ENCODE peak calls at places on chromosomes 7 and 10, in seven cellular contexts. U is thyroid gland, F is IMR-90, P is HCT116, N is tibial nerve, W is spleen, X is heart left ventricle. S is an unnamed sample. For H3K27me3, the result is how much of the 10 kb centered on the place peaks cover.

GRCh38 chr7:23349484-23350157 is 50.5 kb downstream of the MALSU1 start:
- DNase-seq in N (no peak), X (no peak), F (peak), P (peak), W (no peak), U (no peak), S (no peak)

GRCh38 chr7:148883233-148884048 is 650 bp downstream of the EZH2 start:
- DNase-seq in X (peak), N (no peak), P (no peak), U (peak), F (no peak), W (peak), S (peak)

GRCh38 chr10:29533696-29534285 is 101.0 kb downstream of the SVIL start:
- DNase-seq in X (no peak), F (no peak), W (no peak), N (no peak), U (no peak), P (no peak), S (no peak)

GRCh38 chr10:76106611-76107010 is 675.2 kb downstream of the LRMDA start:
- DNase-seq in W (no peak), U (no peak), F (no peak), X (no peak), N (no peak), P (no peak), S (no peak)

GRCh38 chr7:69598081-69598486 is at the start of gene AUTS2:
- DNase-seq in U (peak), N (peak), W (peak), X (peak), F (peak), P (no peak), S (peak)

GRCh38 chr10:89153971-89154370 is 53.1 kb downstream of the CH25H start:
- DNase-seq in F (no peak), W (no peak), X (no peak), P (no peak), N (no peak), U (no peak), S (no peak)

GRCh38 chr10:16987129-16987670 is 142.4 kb downstream of the CUBN start:
- DNase-seq in F (peak), N (no peak), W (no peak), X (no peak), P (no peak), U (peak), S (no peak)

GRCh38 chr7:12436896-12437535 is 33.4 kb upstream of the VWDE start:
- DNase-seq in U (peak), P (no peak), F (peak), N (no peak), W (no peak), X (no peak), S (no peak)

GRCh38 chr7:12715372-12716133 is 28.1 kb downstream of the ARL4A start:
- DNase-seq in F (peak), U (peak), N (no peak), X (peak), W (peak), P (peak), S (peak)

GRCh38 chr7:52260046-52260665 is 775.3 kb upstream of the POM121L12 start:
- DNase-seq in N (no peak), F (no peak), W (no peak), X (no peak), U (peak), P (no peak), S (no peak)

GRCh38 chr10:36675458-36675880 is 449.9 kb upstream of the ANKRD30A start:
- DNase-seq in F (peak), U (no peak), P (no peak), N (no peak), W (no peak), X (no peak), S (no peak)

GRCh38 chr10:72086466-72087391 is 1.6 kb downstream of the SPOCK2 start:
- DNase-seq in W (peak), N (no peak), F (peak), P (no peak), X (no peak), U (peak), S (no peak)

GRCh38 chr7:1654738-1655490 is 15.2 kb upstream of the ELFN1 start:
- DNase-seq in P (no peak), U (no peak), F (no peak), N (no peak), X (peak), W (no peak), S (no peak)
- H3K27me3 ChIP-seq in P (under half), U (under half), F (under half), N (under half), X (under half), W (under half), S (under half)

DNA sequence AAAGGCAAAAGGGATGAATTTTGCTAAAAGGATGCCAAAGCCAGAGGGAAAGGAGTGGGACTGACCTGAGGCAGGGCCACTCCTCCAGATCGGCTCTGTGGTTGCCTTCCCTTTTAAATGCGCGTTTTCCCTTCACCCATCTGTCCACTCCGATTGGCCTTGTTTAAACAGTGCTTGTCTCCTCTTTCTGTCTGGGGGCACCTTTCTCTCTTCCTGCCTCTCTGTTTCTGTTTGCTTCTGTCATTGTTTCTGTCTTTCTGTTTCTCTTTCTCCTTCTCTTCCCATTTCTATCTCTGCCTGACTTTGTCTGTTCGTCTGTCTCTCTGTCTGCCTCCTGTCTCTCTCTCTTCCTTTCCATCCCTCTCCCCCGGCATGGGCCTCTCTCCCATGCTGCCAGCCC is 29.6 kb upstream of the HSPB1 start:
- DNase-seq in U (no peak), N (no peak), W (no peak), F (no peak), X (no peak), P (no peak), S (no peak)
- TF ChIP-seq POLR2A in U (no peak), N (no peak), W (no peak), F (no peak), X (no peak), P (no peak), S (no peak)

GRCh38 chr10:103609231-103610082 is 116.0 kb downstream of the NEURL1 start:
- DNase-seq in W (no peak), P (no peak), N (no peak), F (no peak), X (no peak), U (peak), S (no peak)
- H3K27ac ChIP-seq in W (no peak), P (no peak), N (peak), F (no peak), X (no peak), U (no peak), S (no peak)

GRCh38 chr10:131140606-131141005 is 170.9 kb downstream of the TCERG1L start:
- DNase-seq in P (no peak), F (no peak), W (peak), X (peak), U (no peak), N (no peak), S (no peak)

GRCh38 chr10:131141207-131141606 is 170.3 kb downstream of the TCERG1L start:
- DNase-seq in W (peak), U (no peak), P (no peak), F (no peak), N (no peak), X (peak), S (no peak)

GRCh38 chr10:131143425-131144165 is 167.9 kb downstream of the TCERG1L start:
- DNase-seq in N (no peak), F (no peak), P (no peak), X (no peak), W (peak), U (no peak), S (no peak)

GRCh38 chr10:131142446-131143380 is 168.8 kb downstream of the TCERG1L start:
- DNase-seq in P (no peak), N (no peak), X (peak), W (peak), U (no peak), F (no peak), S (no peak)

DNA sequence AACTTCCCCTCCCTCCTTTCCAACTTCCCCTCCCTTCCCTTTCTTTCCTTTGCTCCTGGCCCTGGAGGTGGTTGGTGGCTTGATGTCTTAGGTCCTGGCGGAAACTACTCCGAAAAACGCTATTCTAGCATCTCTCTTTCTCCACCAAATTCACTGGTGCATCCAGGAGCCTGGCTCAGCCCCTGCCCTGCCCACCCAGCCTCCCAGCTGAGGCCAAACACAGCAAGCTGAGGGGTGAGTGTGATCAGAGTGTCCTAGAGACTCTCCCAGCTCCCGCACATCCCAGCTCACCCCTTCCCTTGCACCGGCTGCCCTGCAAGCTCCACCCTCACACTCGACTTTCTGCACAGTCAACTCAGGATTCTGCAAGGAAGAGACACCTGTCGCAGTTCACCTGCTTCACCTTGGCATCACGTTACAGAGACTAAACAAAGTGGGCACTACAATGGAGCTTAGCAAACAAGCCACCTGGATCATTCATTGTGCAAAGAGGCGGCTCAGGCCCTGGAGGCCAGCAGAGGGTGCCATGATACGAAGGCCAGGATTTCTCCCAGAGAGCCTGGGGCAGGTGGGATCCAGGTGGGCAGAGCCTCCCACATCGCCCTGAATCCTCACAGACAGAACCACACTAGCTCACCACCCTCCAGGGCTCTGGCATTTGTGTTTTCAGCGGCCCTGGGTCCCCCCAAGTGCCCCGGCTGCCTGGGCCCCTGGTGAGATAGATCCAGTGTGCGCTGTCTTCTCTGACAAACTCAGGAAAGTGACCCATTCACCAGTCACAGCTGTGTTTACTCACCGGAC is 169.7 kb downstream of the TCERG1L start:
- DNase-seq in F (no peak), P (no peak), N (no peak), X (peak), W (peak), U (peak), S (no peak)
- H3K27me3 ChIP-seq in F (under half), P (under half), N (under half), X (under half), W (under half), U (under half), S (under half)

GRCh38 chr7:90272242-90272641 is 27.3 kb downstream of the CFAP69 start:
- DNase-seq in W (no peak), P (no peak), F (no peak), U (no peak), N (no peak), X (no peak), S (no peak)

GRCh38 chr7:90267263-90267858 is 22.4 kb downstream of the CFAP69 start:
- DNase-seq in P (no peak), W (no peak), F (no peak), N (no peak), X (no peak), U (no peak), S (no peak)

GRCh38 chr7:90271753-90272152 is 26.8 kb downstream of the CFAP69 start:
- DNase-seq in W (no peak), N (no peak), U (no peak), X (no peak), P (no peak), F (peak), S (no peak)

GRCh38 chr7:90269163-90269562 is 24.2 kb downstream of the CFAP69 start:
- DNase-seq in X (no peak), U (no peak), N (no peak), P (no peak), W (no peak), F (no peak), S (no peak)

DNA sequence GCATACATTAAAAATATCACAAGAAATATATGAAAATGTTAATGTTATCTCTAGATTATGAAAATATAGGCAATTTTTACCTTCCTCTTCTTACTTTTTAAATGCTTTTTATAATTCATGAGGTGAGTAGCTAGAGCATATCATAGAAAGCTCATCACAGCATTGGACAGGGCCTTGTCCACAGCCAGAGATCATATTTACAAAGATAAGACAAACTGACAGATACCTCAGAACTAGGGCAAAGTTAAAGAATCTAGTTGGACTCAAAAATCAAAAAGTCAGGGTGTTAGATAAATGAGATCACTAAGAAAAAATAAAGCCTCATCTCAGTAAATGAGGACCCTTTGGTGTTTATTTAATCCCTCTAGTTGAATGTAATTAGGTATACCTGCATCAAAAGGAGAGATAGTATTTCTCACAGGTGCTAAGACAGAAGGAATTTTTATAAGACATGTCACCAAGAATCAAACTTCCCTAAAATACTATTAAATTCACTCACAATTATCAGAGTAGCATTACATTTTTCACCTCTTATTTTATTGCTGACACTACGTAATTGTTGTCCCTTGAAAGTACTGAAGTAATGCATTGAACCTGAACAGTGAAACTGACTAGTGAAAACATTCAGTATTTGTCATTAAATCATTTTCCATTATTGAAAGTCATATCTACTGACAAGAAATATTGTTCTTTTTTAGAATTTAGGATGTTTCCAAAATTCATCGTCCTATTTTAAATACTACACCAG is 25.6 kb downstream of the CFAP69 start:
- DNase-seq in F (no peak), W (no peak), P (no peak), U (no peak), X (no peak), N (no peak), S (no peak)
- TF ChIP-seq POLR2A in F (no peak), W (no peak), P (no peak), U (no peak), X (no peak), N (no peak), S (no peak)

DNA sequence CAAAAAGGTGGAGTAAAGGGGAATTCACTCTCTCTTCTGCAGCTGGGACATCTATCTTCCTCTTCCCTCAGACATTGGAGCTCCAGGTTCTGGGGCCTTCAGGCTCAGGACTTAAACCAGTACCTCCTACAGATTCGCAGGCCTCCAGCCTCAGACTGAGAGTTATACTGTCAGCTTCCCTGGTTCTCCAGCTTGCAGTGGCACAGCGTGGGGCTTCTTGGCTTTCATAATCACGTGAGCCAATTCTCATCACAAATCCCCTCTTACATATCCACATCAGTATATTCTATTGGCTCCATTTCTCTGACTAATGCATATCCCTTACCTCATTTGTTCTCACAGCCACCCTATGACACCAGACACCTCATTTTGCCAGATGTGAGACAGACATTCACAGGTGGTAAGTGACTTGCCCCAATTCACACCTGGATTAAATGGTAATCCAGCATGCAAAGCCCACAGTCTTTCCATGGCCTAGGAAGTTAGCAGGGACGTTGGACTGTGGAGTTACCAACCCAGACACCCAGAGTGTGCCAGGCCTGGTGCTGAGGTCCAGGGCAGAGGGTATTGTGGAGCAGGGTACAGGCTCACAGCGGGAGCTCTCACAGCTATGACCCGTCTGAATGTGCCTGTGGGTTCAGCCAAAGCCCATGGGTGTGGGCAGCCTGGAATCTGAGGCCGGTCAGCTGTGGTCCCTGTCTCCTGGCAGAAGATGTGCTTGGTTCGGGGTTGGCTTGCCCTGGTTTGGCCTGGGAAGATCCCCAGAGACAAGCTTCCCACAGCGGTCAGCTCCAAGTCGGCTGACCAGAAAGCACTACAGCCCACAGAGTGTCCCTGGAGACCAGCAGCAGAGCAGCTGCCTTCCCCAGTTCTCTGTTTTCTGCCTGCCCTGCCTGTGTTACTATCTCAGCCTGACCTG is 18.4 kb upstream of the ZCCHC24 start:
- DNase-seq in F (no peak), W (no peak), U (no peak), N (no peak), X (peak), P (no peak), S (peak)
- H3K27ac ChIP-seq in F (no peak), W (no peak), U (no peak), N (peak), X (no peak), P (no peak), S (peak)